ENCODE peak calls at places on chromosome 6, in eight cellular contexts. H is kidney epithelial cell, K is neural crest cell, C is cardiac muscle cell, N is heart right ventricle, A is ovary, E is fibroblast of mammary gland, J is neural progenitor cell. M is an unnamed sample.

GRCh38 chr6:149012040-149012545 is 265.3 kb downstream of the UST start:
- DNase-seq in N (no peak), J (no peak), C (peak; percentile 91), A (no peak), E (peak; percentile 100), H (peak; percentile 85), K (no peak), M (no peak)

GRCh38 chr6:11146117-11146826 is 34.7 kb upstream of the ERVFRD-1 start:
- DNase-seq in A (no peak), C (no peak), J (no peak), E (no peak), K (no peak), N (no peak), H (no peak), M (no peak)

GRCh38 chr6:138182939-138183791 is 21.4 kb downstream of the ARFGEF3 start:
- DNase-seq in N (no peak), A (no peak), J (peak; percentile 47), H (no peak), E (no peak), C (no peak), K (no peak), M (peak; percentile 85)

GRCh38 chr6:169241688-169242350 is 11.8 kb downstream of the THBS2 start:
- DNase-seq in H (no peak), A (no peak), K (no peak), J (no peak), E (no peak), C (no peak), N (no peak), M (peak; percentile 36)

GRCh38 chr6:7439243-7439642 is 49.6 kb downstream of the RIOK1 start:
- DNase-seq in A (no peak), C (no peak), E (no peak), J (no peak), H (no peak), K (no peak), N (no peak), M (no peak)

GRCh38 chr6:4103929-4104328 is 25.0 kb upstream of the FAM217A start:
- DNase-seq in N (no peak), H (no peak), K (no peak), J (no peak), C (no peak), A (no peak), E (no peak), M (no peak)

GRCh38 chr6:14638932-14639875 is 521.6 kb downstream of the CD83 start:
- DNase-seq in A (no peak), N (peak; percentile 79), E (peak; percentile 65), H (no peak), J (peak; percentile 87), K (no peak), C (peak; percentile 53), M (no peak)

GRCh38 chr6:87012035-87012434 is 74.7 kb downstream of the HTR1E start:
- DNase-seq in N (no peak), E (no peak), J (no peak), H (no peak), K (no peak), A (no peak), C (no peak), M (no peak)

GRCh38 chr6:24584390-24584735 is 61.6 kb downstream of the KIAA0319 start:
- DNase-seq in N (no peak), A (no peak), H (no peak), J (no peak), K (no peak), C (no peak), E (no peak), M (no peak)

GRCh38 chr6:131840936-131841583 is 33.2 kb downstream of the ENPP1 start:
- DNase-seq in H (no peak), K (no peak), J (no peak), N (no peak), A (no peak), E (no peak), C (no peak), M (no peak)

DNA sequence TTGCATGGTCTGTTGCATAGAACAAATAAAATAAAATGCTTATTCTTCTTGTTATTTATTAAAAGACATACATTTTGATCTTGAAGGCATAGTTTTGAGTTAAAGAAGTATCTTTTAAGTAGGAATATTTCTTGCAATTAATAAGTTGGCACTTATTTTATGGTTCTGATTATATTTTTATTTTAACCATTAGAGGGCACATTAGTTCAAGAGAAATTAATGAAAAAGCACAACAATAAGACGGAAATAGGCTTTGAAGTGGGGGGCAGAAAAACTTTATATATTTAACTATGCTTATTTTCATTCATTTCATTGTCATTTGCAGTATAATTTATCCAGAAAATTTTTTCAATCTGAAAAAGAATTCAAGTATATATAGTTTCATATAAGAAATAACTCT is 44.2 kb upstream of the MAP3K7 start:
- DNase-seq in K (no peak), C (no peak), H (no peak), A (no peak), J (no peak), N (no peak), E (no peak), M (no peak)
- TF ChIP-seq CTCF in K (no peak), C (no peak), H (no peak), A (no peak), J (no peak), N (no peak), E (no peak), M (no peak)

DNA sequence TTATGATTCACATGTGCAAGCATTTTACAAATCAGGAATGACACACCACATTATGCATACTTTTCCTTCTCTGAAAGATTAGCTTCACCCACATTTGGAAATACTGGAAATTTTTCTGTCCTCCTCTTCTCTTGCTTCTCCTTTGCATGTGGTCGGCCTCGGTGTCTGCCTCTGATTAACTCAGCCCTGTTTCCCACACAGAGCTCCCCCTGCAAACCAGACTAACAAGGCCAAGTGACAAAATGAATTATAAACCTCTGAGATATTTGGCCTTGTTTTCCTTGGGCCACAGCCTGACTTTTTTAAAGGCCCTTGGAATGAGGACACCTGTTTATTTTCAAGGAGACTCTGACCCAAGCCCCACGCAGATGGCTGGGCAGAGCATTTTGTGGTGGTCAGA is 9.0 kb upstream of the CCN6 start:
- DNase-seq in K (no peak), N (no peak), C (peak; percentile 85), J (no peak), A (no peak), E (peak; percentile 82), H (peak; percentile 61), M (no peak)
- TF ChIP-seq CTCF in K (no peak), N (no peak), C (no peak), J (no peak), A (no peak), E (no peak), H (no peak), M (no peak)

GRCh38 chr6:139373154-139373927 is 1.1 kb downstream of the CITED2 start:
- DNase-seq in H (no peak), A (peak; percentile 44), K (peak; percentile 43), N (peak; percentile 50), E (peak; percentile 36), J (peak; percentile 61), C (peak; percentile 73), M (peak; percentile 85)
- TF ChIP-seq CTCF in H (no peak), A (peak; percentile 36), K (peak; percentile 51), N (no peak), E (no peak), J (peak; percentile 36), C (no peak), M (peak; percentile 37)

GRCh38 chr6:144481527-144481926 is 196.4 kb downstream of the UTRN start:
- DNase-seq in H (no peak), E (no peak), N (no peak), K (no peak), J (no peak), C (no peak), A (no peak), M (no peak)

GRCh38 chr6:144485531-144485930 is 200.4 kb downstream of the UTRN start:
- DNase-seq in K (no peak), C (no peak), J (no peak), A (no peak), H (no peak), N (no peak), E (no peak), M (no peak)

GRCh38 chr6:144480518-144480917 is 195.4 kb downstream of the UTRN start:
- DNase-seq in J (no peak), E (no peak), H (no peak), K (no peak), C (peak; percentile 17), A (no peak), N (no peak), M (no peak)

GRCh38 chr6:144479991-144480390 is 194.9 kb downstream of the UTRN start:
- DNase-seq in A (no peak), C (no peak), E (no peak), K (no peak), N (peak; percentile 11), J (no peak), H (no peak), M (no peak)

GRCh38 chr6:144482142-144482541 is 197.0 kb downstream of the UTRN start:
- DNase-seq in N (peak; percentile 72), E (peak; percentile 86), C (peak; percentile 87), K (peak; percentile 57), A (peak; percentile 75), H (peak; percentile 32), J (peak; percentile 70), M (peak; percentile 73)
- TF ChIP-seq CTCF in N (peak; percentile 73), E (peak; percentile 69), C (peak; percentile 65), K (peak; percentile 82), A (no peak), H (peak; percentile 74), J (peak; percentile 68), M (peak; percentile 53)

GRCh38 chr6:33908025-33908424 is 104.2 kb upstream of the MLN start:
- DNase-seq in N (no peak), C (no peak), A (no peak), E (no peak), J (no peak), K (no peak), H (no peak), M (no peak)
- TF ChIP-seq CTCF in N (no peak), C (no peak), A (no peak), E (no peak), J (no peak), K (no peak), H (no peak), M (no peak)

GRCh38 chr6:80006541-80006940 is 2.1 kb downstream of the TTK start:
- DNase-seq in J (no peak), H (no peak), N (no peak), A (no peak), E (no peak), C (no peak), K (no peak), M (no peak)

GRCh38 chr6:80004199-80005072 is at the start of gene TTK:
- DNase-seq in N (peak; percentile 92), C (peak; percentile 98), J (peak; percentile 95), H (peak; percentile 82), E (peak; percentile 92), K (peak; percentile 75), A (peak; percentile 84), M (peak; percentile 82)

GRCh38 chr6:80009531-80009930 is 5.1 kb downstream of the TTK start:
- DNase-seq in E (no peak), A (no peak), N (no peak), C (peak; percentile 13), K (no peak), H (no peak), J (no peak), M (no peak)

GRCh38 chr6:80005406-80005805 is 957 bp downstream of the TTK start:
- DNase-seq in N (no peak), A (no peak), H (no peak), E (no peak), C (no peak), K (no peak), J (no peak), M (no peak)

DNA sequence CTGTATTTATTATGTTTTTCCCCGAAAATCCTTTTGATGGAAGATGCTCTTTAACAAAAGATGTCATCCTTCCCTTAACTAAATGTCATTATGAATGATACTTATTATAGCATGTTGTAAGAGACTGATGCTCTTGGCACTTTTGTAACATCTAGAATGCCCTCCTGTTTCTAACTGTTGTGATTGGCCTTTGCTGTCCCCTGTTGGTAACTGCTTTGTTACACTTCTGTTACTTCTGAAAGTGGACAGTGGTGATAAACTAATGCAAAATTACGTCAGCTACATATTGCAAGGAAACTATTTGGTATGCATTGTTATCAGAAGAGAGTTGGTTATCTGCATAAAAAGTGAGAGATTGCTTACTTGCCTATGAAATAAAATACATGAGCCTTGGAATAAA is 5.8 kb downstream of the TTK start:
- DNase-seq in H (no peak), J (no peak), K (no peak), C (no peak), A (no peak), N (no peak), E (no peak), M (no peak)
- TF ChIP-seq CTCF in H (no peak), J (no peak), K (no peak), C (no peak), A (no peak), N (no peak), E (no peak), M (no peak)

M was measured in dorsolateral prefrontal cortex.